ENCODE peak calls at places on chromosome 2, in four cellular contexts. K is uterus, S is adrenal gland, C is transverse colon. D is an unnamed sample. For H3K4me1, the result is how much of the 10 kb centered on the place peaks cover.

GRCh38 chr2:25797607-25798488 is 80.4 kb downstream of the ASXL2 start:
- DNase-seq in K (no peak), S (no peak), C (no peak), D (no peak)

GRCh38 chr2:238321467-238321866 is 1.1 kb downstream of the TRAF3IP1 start:
- DNase-seq in K (no peak), S (no peak), C (no peak), D (no peak)

GRCh38 chr2:240836781-240837467 is 16.9 kb upstream of the KIF1A start:
- DNase-seq in K (peak), S (peak), C (no peak), D (peak)

GRCh38 chr2:105621038-105621437 is 123.7 kb upstream of the NCK2 start:
- DNase-seq in K (no peak), S (no peak), C (no peak), D (no peak)

GRCh38 chr2:186879312-186879711 is 30.3 kb upstream of the ZSWIM2 start:
- DNase-seq in K (no peak), S (no peak), C (no peak), D (no peak)

GRCh38 chr2:38095655-38095995 is 19.7 kb upstream of the CYP1B1 start:
- DNase-seq in K (no peak), S (no peak), C (no peak), D (no peak)

GRCh38 chr2:95389256-95390119 is 13.0 kb upstream of the FAHD2A start:
- DNase-seq in K (peak), S (peak), C (peak), D (peak)

GRCh38 chr2:134461511-134461910 is 207.6 kb downstream of the MGAT5 start:
- DNase-seq in K (no peak), S (no peak), C (no peak), D (no peak)

GRCh38 chr2:197089659-197090058 is 163.2 kb upstream of the PGAP1 start:
- DNase-seq in K (no peak), S (no peak), C (no peak), D (no peak)

GRCh38 chr2:54551123-54551756 is 95.1 kb downstream of the SPTBN1 start:
- DNase-seq in K (no peak), S (no peak), C (peak), D (no peak)

GRCh38 chr2:206915136-206915535 is 24.2 kb upstream of the CPO start:
- DNase-seq in K (no peak), S (peak), C (no peak), D (no peak)

GRCh38 chr2:26993768-26994167 is 23.3 kb downstream of the MAPRE3 start:
- DNase-seq in K (no peak), S (no peak), C (no peak), D (no peak)

GRCh38 chr2:111941531-111941930 is 43.1 kb downstream of the MERTK start:
- DNase-seq in K (no peak), S (no peak), C (no peak), D (no peak)

GRCh38 chr2:231928901-231929725 is 2.9 kb upstream of the NPPC start:
- DNase-seq in K (no peak), S (no peak), C (no peak), D (no peak)

GRCh38 chr2:234422242-234422641 is 74.6 kb downstream of the ARL4C start:
- DNase-seq in K (no peak), S (peak), C (peak), D (no peak)

GRCh38 chr2:100013892-100014677 is 128.3 kb downstream of the AFF3 start:
- DNase-seq in K (peak), S (peak), C (no peak), D (peak)

GRCh38 chr2:202185156-202185555 is 53.2 kb downstream of the SUMO1 start:
- DNase-seq in K (no peak), S (no peak), C (no peak), D (no peak)

GRCh38 chr2:224039080-224039769 is at the start of gene SERPINE2:
- DNase-seq in K (peak), S (peak), C (peak), D (peak)

GRCh38 chr2:224041554-224041953 is 2.5 kb upstream of the SERPINE2 start:
- DNase-seq in K (no peak), S (no peak), C (no peak), D (no peak)

GRCh38 chr2:224039770-224040088 is 643 bp upstream of the SERPINE2 start:
- DNase-seq in K (no peak), S (no peak), C (no peak), D (no peak)

GRCh38 chr2:224042191-224042696 is 3.2 kb upstream of the SERPINE2 start:
- DNase-seq in K (no peak), S (no peak), C (no peak), D (no peak)

DNA sequence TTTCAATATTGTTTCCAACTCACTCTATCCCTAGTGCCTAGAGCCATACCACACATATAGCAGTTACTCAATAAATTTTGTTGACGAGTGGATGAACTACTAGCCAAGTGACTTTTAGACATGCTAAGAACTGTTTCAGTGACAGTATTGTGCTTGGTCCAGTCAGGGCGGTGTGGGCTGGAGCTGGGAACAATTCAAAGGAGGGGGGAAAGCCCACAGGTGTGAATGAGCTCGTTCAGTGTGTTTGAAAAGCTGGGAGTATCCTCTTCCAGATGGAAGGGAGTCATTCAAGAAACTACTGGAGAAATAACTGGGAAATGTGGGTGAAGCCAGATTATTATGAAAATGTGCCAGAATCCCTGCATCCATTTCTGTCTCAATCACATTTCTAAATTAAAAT is 1.7 kb upstream of the SERPINE2 start:
- DNase-seq in K (no peak), S (no peak), C (no peak), D (no peak)
- H3K4me1 ChIP-seq in K (under half), S (under half), C (under half), D (under half)

DNA sequence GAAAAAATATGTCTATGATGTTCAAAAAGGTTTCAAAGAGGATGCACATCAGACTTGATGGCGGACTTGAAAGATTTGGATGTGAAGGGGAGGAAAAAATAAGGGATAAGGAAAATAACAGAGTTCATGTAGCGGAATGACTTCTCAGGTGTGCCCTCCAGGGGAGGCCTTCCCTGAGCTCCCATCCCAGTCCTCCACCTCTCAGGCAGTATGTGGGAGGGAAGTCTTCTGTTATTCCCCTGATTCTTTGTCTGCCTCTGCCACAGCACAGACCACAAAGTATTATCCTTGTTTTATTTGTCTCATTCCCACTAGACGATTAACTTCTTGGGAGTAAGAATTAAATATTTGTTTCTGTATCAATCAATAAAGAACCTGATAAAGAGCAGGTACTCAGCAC is 17.7 kb downstream of the COL5A2 start:
- DNase-seq in K (no peak), S (no peak), C (no peak), D (no peak)
- TF ChIP-seq CTCF in K (no peak), S (no peak), C (no peak), D (no peak)

DNA sequence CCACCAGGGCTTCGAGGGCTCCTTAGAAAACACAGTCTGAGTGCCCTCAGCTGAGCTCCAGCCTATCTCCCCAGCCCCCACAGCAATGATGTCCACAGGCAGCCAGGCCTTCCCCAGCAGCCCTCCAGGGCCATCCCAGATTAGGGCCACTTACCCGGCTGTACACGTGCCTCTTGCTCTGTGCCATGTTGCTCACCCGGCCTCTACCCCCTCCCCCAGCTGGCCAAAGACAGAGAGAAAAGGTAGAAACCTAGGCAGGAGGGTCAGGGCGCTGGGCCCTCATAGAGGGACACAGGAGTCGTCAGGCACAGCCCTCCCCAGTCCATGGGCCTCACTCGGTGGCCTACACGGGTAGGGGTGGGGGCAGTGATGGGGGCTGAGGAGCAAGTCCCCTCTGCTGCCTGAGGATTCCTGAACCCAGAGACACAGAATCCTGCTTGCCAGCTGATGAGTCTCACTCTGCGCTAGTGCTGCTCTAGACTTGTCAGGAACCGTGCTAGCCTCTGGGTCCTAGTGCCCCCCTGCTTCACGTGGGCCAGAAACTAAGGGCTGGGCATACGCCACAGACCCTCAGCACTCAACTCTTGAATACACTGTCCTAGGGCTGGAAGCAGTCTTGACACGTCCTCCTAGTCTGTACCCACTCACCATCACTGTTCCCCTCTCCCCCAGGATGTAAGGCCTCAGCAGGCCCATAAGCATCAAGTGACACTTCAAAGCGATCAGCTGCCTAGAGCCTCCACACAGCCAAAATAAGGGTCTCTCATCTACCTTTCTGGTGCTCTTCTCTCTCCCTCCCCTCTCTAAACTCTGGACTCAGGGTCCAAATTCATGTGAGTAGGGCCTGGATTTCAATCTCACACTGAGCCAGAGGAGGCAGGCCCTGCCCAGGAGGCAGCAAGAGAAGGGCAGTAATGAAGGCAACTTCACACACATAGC is at the start of gene DCTN1:
- DNase-seq in K (peak), S (peak), C (peak), D (peak)
- H3K4me1 ChIP-seq in K (under half), S (under half), C (under half), D (under half)

DNA sequence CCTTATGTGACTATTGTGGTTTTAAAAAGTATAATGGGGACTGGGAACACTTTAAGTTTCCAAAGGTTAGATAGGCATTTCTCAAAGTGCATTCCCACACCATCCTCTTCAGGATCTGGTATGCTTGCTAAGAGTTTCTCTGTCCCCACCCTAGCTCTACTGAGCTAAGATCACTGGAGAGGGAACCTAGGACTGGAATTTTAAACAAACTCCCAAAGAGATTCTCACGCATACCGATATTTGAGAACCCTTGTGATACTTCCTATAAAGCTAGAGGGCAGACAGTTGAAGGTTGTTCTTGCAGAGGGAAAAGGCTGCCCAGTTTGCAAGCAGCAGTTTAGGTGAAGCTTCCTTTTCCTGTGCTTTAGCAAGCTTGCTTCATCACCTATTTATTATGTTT is 3.7 kb downstream of the CNRIP1 start:
- DNase-seq in K (no peak), S (no peak), C (no peak), D (no peak)
- TF ChIP-seq CTCF in K (no peak), S (no peak), C (no peak), D (no peak)

GRCh38 chr2:39120771-39121522 is at the start of gene SOS1:
- DNase-seq in K (peak), S (peak), C (peak), D (peak)
- H3K4me1 ChIP-seq in K (under half), S (under half), C (under half), D (under half)

GRCh38 chr2:200575957-200576356 is 9.9 kb upstream of the AOX1 start:
- DNase-seq in K (no peak), S (no peak), C (no peak), D (no peak)
- TF ChIP-seq CTCF in K (no peak), S (peak), C (peak), D (no peak)